ENCODE peak calls at places on chromosomes 12 and 14, in seven cellular contexts. H is tibial artery, Z is IMR-90, T is right lobe of liver, L is sigmoid colon, G is uterus, P is endodermal cell. N is an unnamed sample.

GRCh38 chr12:26548227-26548626 is 284.8 kb downstream of the ITPR2 start:
- DNase-seq in P (no peak), G (no peak), T (no peak), H (no peak), L (no peak), Z (no peak), N (no peak)

GRCh38 chr12:91335724-91336123 is 153.1 kb upstream of the DCN start:
- DNase-seq in L (no peak), P (no peak), H (no peak), Z (no peak), G (no peak), T (no peak), N (no peak)

GRCh38 chr14:53946404-53947400 is 9.9 kb downstream of the BMP4 start:
- DNase-seq in P (peak; percentile 84), T (peak; percentile 54), L (no peak), G (no peak), H (no peak), Z (no peak), N (no peak)

GRCh38 chr12:104604070-104604994 is 147.6 kb downstream of the CHST11 start:
- DNase-seq in H (peak; percentile 90), L (peak; percentile 92), G (peak; percentile 90), Z (peak; percentile 96), P (peak; percentile 85), T (no peak), N (peak; percentile 89)

GRCh38 chr14:55807059-55807499 is 227.1 kb downstream of the KTN1 start:
- DNase-seq in H (peak; percentile 79), G (peak; percentile 85), P (no peak), L (peak; percentile 80), T (peak; percentile 82), Z (peak; percentile 80), N (no peak)

GRCh38 chr14:62126885-62127478 is 364.8 kb downstream of the SNAPC1 start:
- DNase-seq in H (no peak), L (no peak), P (no peak), T (no peak), Z (peak; percentile 72), G (no peak), N (no peak)

GRCh38 chr14:61749867-61750266 is 12.4 kb upstream of the SNAPC1 start:
- DNase-seq in G (no peak), P (no peak), H (no peak), Z (no peak), L (no peak), T (no peak), N (no peak)

GRCh38 chr14:89630096-89630829 is 213.2 kb upstream of the FOXN3 start:
- DNase-seq in H (no peak), P (no peak), T (no peak), G (no peak), Z (no peak), L (no peak), N (no peak)

GRCh38 chr12:65881965-65882413 is 57.7 kb downstream of the HMGA2 start:
- DNase-seq in P (peak; percentile 75), G (peak; percentile 77), L (peak; percentile 95), H (peak; percentile 92), T (peak; percentile 52), Z (peak; percentile 38), N (peak; percentile 68)

GRCh38 chr14:80213602-80214001 is 2.3 kb upstream of the DIO2 start:
- DNase-seq in L (no peak), T (peak; percentile 51), P (peak; percentile 79), Z (peak; percentile 59), H (no peak), G (no peak), N (no peak)

GRCh38 chr12:110637869-110638441 is 24.0 kb downstream of the TCTN1 start:
- DNase-seq in P (no peak), L (no peak), G (no peak), H (no peak), Z (no peak), T (no peak), N (no peak)

GRCh38 chr12:112939761-112940357 is 1.6 kb downstream of the OAS3 start:
- DNase-seq in L (no peak), G (no peak), Z (no peak), T (no peak), H (no peak), P (no peak), N (no peak)

GRCh38 chr12:48126953-48127630 is 7.9 kb downstream of the PFKM start:
- DNase-seq in P (no peak), L (no peak), Z (no peak), H (no peak), G (no peak), T (no peak), N (no peak)

GRCh38 chr12:123441523-123442164 is 5.2 kb upstream of the RILPL2 start:
- DNase-seq in Z (no peak), L (no peak), H (no peak), P (no peak), G (no peak), T (no peak), N (peak; percentile 1)

GRCh38 chr12:127079636-127080035 is 1187.3 kb upstream of the TMEM132C start:
- DNase-seq in P (no peak), H (no peak), L (no peak), G (no peak), Z (no peak), T (no peak), N (no peak)

GRCh38 chr12:116867523-116867922 is 13.7 kb downstream of the HRK start:
- DNase-seq in Z (no peak), H (no peak), P (no peak), L (no peak), G (no peak), T (no peak), N (no peak)

GRCh38 chr12:102990419-102990818 is 32.9 kb downstream of the ASCL1 start:
- DNase-seq in P (peak; percentile 67), L (no peak), G (no peak), H (no peak), T (peak; percentile 65), Z (no peak), N (no peak)

GRCh38 chr12:30753761-30754382 is 879 bp downstream of the CAPRIN2 start:
- DNase-seq in Z (peak; percentile 32), L (no peak), P (no peak), G (no peak), T (no peak), H (no peak), N (no peak)

GRCh38 chr12:130809791-130810190 is 29.3 kb downstream of the STX2 start:
- DNase-seq in T (no peak), P (no peak), Z (no peak), G (no peak), H (no peak), L (no peak), N (no peak)

GRCh38 chr12:130816055-130816454 is 23.0 kb downstream of the STX2 start:
- DNase-seq in H (no peak), P (peak; percentile 63), T (no peak), G (no peak), L (no peak), Z (no peak), N (peak; percentile 65)

GRCh38 chr12:130815028-130815741 is 23.9 kb downstream of the STX2 start:
- DNase-seq in Z (no peak), L (no peak), T (no peak), H (no peak), P (no peak), G (no peak), N (no peak)

GRCh38 chr12:130813949-130814348 is 25.1 kb downstream of the STX2 start:
- DNase-seq in L (no peak), P (no peak), Z (no peak), G (no peak), T (no peak), H (no peak), N (no peak)

DNA sequence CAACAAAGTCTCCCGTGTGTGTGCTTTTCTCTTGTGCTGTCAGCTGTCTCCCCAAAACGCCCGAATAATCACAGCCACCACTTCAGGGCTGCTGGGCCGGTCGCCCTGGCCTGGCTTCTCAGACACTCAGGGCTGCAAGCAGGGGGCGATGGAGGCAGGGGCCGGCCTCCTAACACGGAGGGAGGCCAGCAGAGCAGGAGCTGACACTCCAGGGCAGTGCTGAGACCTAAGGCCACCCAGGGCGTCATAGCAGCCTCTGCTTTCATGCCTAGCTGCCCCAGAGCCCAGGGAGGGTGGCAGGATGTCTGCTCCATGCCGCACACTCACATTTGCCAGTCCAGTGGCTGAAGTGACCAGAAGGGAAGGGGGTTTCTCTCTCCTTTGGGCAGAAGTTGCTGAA is 25.6 kb downstream of the STX2 start:
- DNase-seq in H (no peak), L (no peak), T (no peak), P (peak; percentile 85), Z (no peak), G (no peak), N (no peak)
- H3K4me1 ChIP-seq in H (peaks cover 3% of the 10 kb centered on the region), L (no peaks in the 10 kb centered on the region), T (no peaks in the 10 kb centered on the region), P (peaks cover 6% of the 10 kb centered on the region), Z (no peaks in the 10 kb centered on the region), G (no peaks in the 10 kb centered on the region), N (no peaks in the 10 kb centered on the region)

GRCh38 chr14:104285483-104285790 is 147.1 kb downstream of the KIF26A start:
- DNase-seq in Z (no peak), T (no peak), P (peak; percentile 34), H (no peak), G (no peak), L (peak; percentile 44), N (no peak)
- H3K9me3 ChIP-seq in Z (peaks cover 76% of the 10 kb centered on the region), T (no peaks in the 10 kb centered on the region), P (no peaks in the 10 kb centered on the region), H (no peaks in the 10 kb centered on the region), G (no peaks in the 10 kb centered on the region), L (no peaks in the 10 kb centered on the region), N (no peaks in the 10 kb centered on the region)

GRCh38 chr12:10405294-10405693 is 4.3 kb downstream of the KLRC4 start:
- DNase-seq in Z (no peak), L (no peak), H (no peak), T (no peak), G (no peak), P (no peak), N (no peak)

GRCh38 chr12:10408842-10409241 is 715 bp downstream of the KLRC4 start:
- DNase-seq in T (no peak), Z (no peak), G (no peak), L (no peak), H (no peak), P (no peak), N (no peak)

GRCh38 chr12:10404798-10405197 is 4.8 kb downstream of the KLRC4 start:
- DNase-seq in T (no peak), H (no peak), G (no peak), P (no peak), L (no peak), Z (no peak), N (no peak)

GRCh38 chr12:10409387-10409786 is at the start of gene KLRC4:
- DNase-seq in H (no peak), Z (peak; percentile 16), T (no peak), G (no peak), L (no peak), P (no peak), N (no peak)

GRCh38 chr12:10406725-10407124 is 2.8 kb downstream of the KLRC4 start:
- DNase-seq in G (no peak), H (peak; percentile 70), T (no peak), Z (no peak), P (no peak), L (peak; percentile 63), N (peak; percentile 37)
- H3K36me3 ChIP-seq in G (no peaks in the 10 kb centered on the region), H (no peaks in the 10 kb centered on the region), T (no peaks in the 10 kb centered on the region), Z (no peaks in the 10 kb centered on the region), P (no peaks in the 10 kb centered on the region), L (no peaks in the 10 kb centered on the region), N (no peaks in the 10 kb centered on the region)

GRCh38 chr12:24584032-24584675 is 364.7 kb downstream of the BCAT1 start:
- DNase-seq in H (no peak), G (no peak), L (peak; percentile 67), Z (no peak), T (no peak), P (no peak), N (peak; percentile 53)
- H3K4me1 ChIP-seq in H (no peaks in the 10 kb centered on the region), G (no peaks in the 10 kb centered on the region), L (no peaks in the 10 kb centered on the region), Z (no peaks in the 10 kb centered on the region), T (no peaks in the 10 kb centered on the region), P (no peaks in the 10 kb centered on the region), N (no peaks in the 10 kb centered on the region)

N was measured in left lung.